ENCODE peak calls at places on chromosome 19, in four cellular contexts. A is K562, W is GM12878, S is HepG2. H is an unnamed sample.
A peak's percentile ranks its signal among the peaks of the same experiment; 100 is the strongest.

GRCh38 chr19:595326-596262 is 5.9 kb downstream of the HCN2 start:
- DNase-seq in A (no peak), W (no peak), S (no peak), H (no peak)

GRCh38 chr19:35882074-35882832 is 13.9 kb downstream of the APLP1 start:
- DNase-seq in A (peak; percentile 59), W (peak; percentile 33), S (peak; percentile 64), H (peak; percentile 46)

GRCh38 chr19:5452594-5453565 is 2.3 kb upstream of the ZNRF4 start:
- DNase-seq in A (peak; percentile 86), W (no peak), S (peak; percentile 44), H (peak; percentile 64)

GRCh38 chr19:6808494-6808893 is 36.0 kb downstream of the VAV1 start:
- DNase-seq in A (no peak), W (no peak), S (no peak), H (no peak)

GRCh38 chr19:50333737-50334617 is 4.8 kb upstream of the KCNC3 start:
- DNase-seq in A (peak; percentile 97), W (no peak), S (no peak), H (peak; percentile 93)

GRCh38 chr19:38250821-38251563 is 5.2 kb downstream of the PPP1R14A start:
- DNase-seq in A (no peak), W (no peak), S (peak; percentile 82), H (no peak)

GRCh38 chr19:23817519-23817918 is 58.8 kb upstream of the ZNF681 start:
- DNase-seq in A (peak; percentile 37), W (no peak), S (peak; percentile 22), H (peak; percentile 6)

GRCh38 chr19:12596485-12596884 is 14.1 kb downstream of the ZNF490 start:
- DNase-seq in A (no peak), W (no peak), S (no peak), H (no peak)

GRCh38 chr19:54209058-54209747 is 8.5 kb downstream of the RPS9 start:
- DNase-seq in A (peak; percentile 28), W (no peak), S (no peak), H (no peak)

GRCh38 chr19:12721656-12722565 is 1.8 kb downstream of the TNPO2 start:
- DNase-seq in A (peak; percentile 86), W (no peak), S (peak; percentile 52), H (peak; percentile 56)

GRCh38 chr19:5321851-5322681 is 18.5 kb downstream of the PTPRS start:
- DNase-seq in A (peak; percentile 67), W (peak; percentile 72), S (no peak), H (no peak)

GRCh38 chr19:1672038-1672768 is 19.8 kb upstream of the TCF3 start:
- DNase-seq in A (peak; percentile 83), W (no peak), S (no peak), H (peak; percentile 69)

GRCh38 chr19:1747285-1748114 is 5.8 kb upstream of the ONECUT3 start:
- DNase-seq in A (peak; percentile 93), W (no peak), S (peak; percentile 66), H (no peak)

GRCh38 chr19:771332-771785 is 20.4 kb downstream of the MISP start:
- DNase-seq in A (peak; percentile 82), W (no peak), S (peak; percentile 63), H (peak; percentile 75)

GRCh38 chr19:49315111-49315510 is 9.9 kb downstream of the SLC6A16 start:
- DNase-seq in A (no peak), W (no peak), S (no peak), H (no peak)

GRCh38 chr19:33434886-33435705 is 61.6 kb downstream of the CEBPG start:
- DNase-seq in A (no peak), W (no peak), S (no peak), H (no peak)

GRCh38 chr19:6564393-6564792 is 26.6 kb downstream of the CD70 start:
- DNase-seq in A (peak; percentile 71), W (no peak), S (peak; percentile 18), H (no peak)

GRCh38 chr19:7914598-7915045 is at the start of gene TGFBR3L:
- DNase-seq in A (no peak), W (no peak), S (no peak), H (no peak)

GRCh38 chr19:12939292-12939606 is 840 bp downstream of the CALR start:
- DNase-seq in A (no peak), W (no peak), S (no peak), H (no peak)

GRCh38 chr19:2345076-2345475 is 15.0 kb upstream of the TMPRSS9 start:
- DNase-seq in A (no peak), W (no peak), S (no peak), H (no peak)

GRCh38 chr19:14004619-14005380 is 1.3 kb downstream of the RFX1 start:
- DNase-seq in A (peak; percentile 29), W (peak; percentile 34), S (peak; percentile 58), H (no peak)

GRCh38 chr19:22882797-22883196 is 50.7 kb downstream of the ZNF723 start:
- DNase-seq in A (peak; percentile 10), W (no peak), S (peak; percentile 15), H (no peak)

GRCh38 chr19:7482584-7483439 is 6.0 kb downstream of the PEX11G start:
- DNase-seq in A (peak; percentile 93), W (no peak), S (no peak), H (no peak)

GRCh38 chr19:12872941-12873890 is 8.0 kb downstream of the DNASE2 start:
- DNase-seq in A (peak; percentile 86), W (no peak), S (peak; percentile 17), H (peak; percentile 66)

GRCh38 chr19:16315825-16316505 is 8.7 kb upstream of the KLF2 start:
- DNase-seq in A (peak; percentile 72), W (no peak), S (no peak), H (no peak)

GRCh38 chr19:42528354-42529247 is at the start of gene CEACAM1:
- DNase-seq in A (no peak), W (no peak), S (peak; percentile 75), H (no peak)

GRCh38 chr19:3184847-3185481 is 766 bp upstream of the NCLN start:
- DNase-seq in A (peak; percentile 66), W (no peak), S (no peak), H (peak; percentile 68)

GRCh38 chr19:38838208-38838985 is 6.8 kb upstream of the ECH1 start:
- DNase-seq in A (no peak), W (no peak), S (no peak), H (no peak)

GRCh38 chr19:13692096-13692495 is 72.2 kb upstream of the MRI1 start:
- DNase-seq in A (no peak), W (no peak), S (no peak), H (no peak)

GRCh38 chr19:51882518-51882917 is 5.2 kb downstream of the ZNF577 start:
- DNase-seq in A (no peak), W (no peak), S (no peak), H (no peak)

GRCh38 chr19:19120308-19121156 is 17.7 kb downstream of the TMEM161A start:
- DNase-seq in A (peak; percentile 99), W (no peak), S (peak; percentile 35), H (peak; percentile 95)

GRCh38 chr19:2747349-2747748 is 7.5 kb upstream of the SLC39A3 start:
- DNase-seq in A (no peak), W (peak; percentile 42), S (no peak), H (no peak)

GRCh38 chr19:15551183-15552004 is 43.1 kb downstream of the CYP4F22 start:
- DNase-seq in A (peak; percentile 86), W (no peak), S (peak; percentile 38), H (peak; percentile 78)

GRCh38 chr19:57269515-57270250 is 10.6 kb upstream of the ZNF460 start:
- DNase-seq in A (peak; percentile 12), W (peak; percentile 60), S (no peak), H (no peak)

GRCh38 chr19:24159707-24160106 is 72.7 kb downstream of the ZNF254 start:
- DNase-seq in A (peak; percentile 13), W (no peak), S (peak; percentile 29), H (peak; percentile 10)

GRCh38 chr19:29623726-29624488 is 17.8 kb downstream of the POP4 start:
- DNase-seq in A (peak; percentile 38), W (no peak), S (no peak), H (no peak)

GRCh38 chr19:1264801-1265610 is 4.1 kb upstream of the CIRBP start:
- DNase-seq in A (peak; percentile 62), W (no peak), S (peak; percentile 84), H (no peak)

GRCh38 chr19:56667311-56667870 is 4.2 kb downstream of the ZNF835 start:
- DNase-seq in A (no peak), W (no peak), S (no peak), H (no peak)

GRCh38 chr19:45574526-45574925 is 10.1 kb downstream of the OPA3 start:
- DNase-seq in A (no peak), W (no peak), S (no peak), H (no peak)

GRCh38 chr19:34851277-34851804 is 75.4 kb upstream of the ZNF30 start:
- DNase-seq in A (no peak), W (no peak), S (peak; percentile 32), H (no peak)
- TF ChIP-seq TARDBP in A (no peak), W (no peak), S (no peak), H (no peak)

GRCh38 chr19:44277331-44277730 is 17.6 kb downstream of the ZNF233 start:
- DNase-seq in A (no peak), W (no peak), S (no peak), H (no peak)
- TF ChIP-seq TARDBP in A (no peak), W (no peak), S (no peak), H (no peak)

GRCh38 chr19:17376935-17377600 is at the start of gene PLVAP:
- DNase-seq in A (peak; percentile 75), W (no peak), S (no peak), H (no peak)
- TF ChIP-seq TARDBP in A (no peak), W (no peak), S (no peak), H (no peak)

DNA sequence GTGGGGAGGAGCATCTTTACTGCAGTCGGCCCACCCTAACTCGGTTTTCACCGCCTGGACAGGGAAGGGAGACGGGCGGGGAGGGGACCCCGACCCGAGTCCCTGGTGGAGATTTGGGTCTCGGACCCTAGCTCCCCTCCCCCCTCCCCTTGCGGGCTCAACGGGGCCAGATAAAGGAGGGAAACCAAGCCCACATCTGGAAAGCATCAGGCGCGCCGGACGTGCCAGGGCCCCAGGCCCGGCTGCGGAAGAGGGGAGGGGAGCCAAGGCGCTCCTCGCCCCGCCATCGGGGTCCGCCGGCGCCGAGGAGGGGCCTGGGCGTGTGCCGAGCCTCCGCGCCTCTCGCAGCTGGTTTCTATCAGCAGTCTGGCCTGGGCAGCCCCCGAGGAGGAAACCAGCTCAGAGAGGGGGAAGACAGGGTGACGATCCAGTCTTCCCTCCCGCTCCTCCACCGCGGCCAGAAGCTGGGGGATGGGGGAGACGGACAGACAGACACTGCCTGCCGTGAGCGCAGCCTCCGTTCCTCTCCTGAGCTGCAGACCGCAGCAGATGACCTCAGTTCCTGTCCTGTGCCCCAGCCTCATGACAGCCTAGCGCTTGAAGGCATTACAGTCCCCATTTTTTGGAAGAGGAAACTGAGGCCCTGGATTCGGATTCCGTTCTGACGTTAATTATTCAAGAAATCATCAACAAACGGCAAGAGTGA is 3.5 kb upstream of the GNG8 start:
- DNase-seq in A (peak; percentile 57), W (no peak), S (no peak), H (no peak)
- TF ChIP-seq TARDBP in A (no peak), W (no peak), S (no peak), H (no peak)